ENCODE peak calls at places on chromosomes 6 and 20, in five cellular contexts. One of them, this sample, is unnamed. For H3K4me1, the result is how much of the 10 kb centered on the place peaks cover.

GRCh38 chr6:90103056-90103793 is 193.4 kb downstream of the BACH2 start:
- DNase-seq in H9: no peak
- DNase-seq in trophoblast cell: no peak
- DNase-seq in neuronal stem cell: no peak
- DNase-seq in H1: no peak
- DNase-seq in this sample: peak

GRCh38 chr20:63969851-63970713 is at the start of gene ZNF512B:
- DNase-seq in neuronal stem cell: no peak
- DNase-seq in H9: peak
- DNase-seq in H1: peak
- DNase-seq in trophoblast cell: no peak
- DNase-seq in this sample: peak

GRCh38 chr20:40812415-40813212 is 123.6 kb upstream of the MAFB start:
- DNase-seq in neuronal stem cell: no peak
- DNase-seq in trophoblast cell: no peak
- DNase-seq in H1: no peak
- DNase-seq in H9: peak
- DNase-seq in this sample: no peak

GRCh38 chr20:46953596-46953995 is 59.0 kb downstream of the EYA2 start:
- DNase-seq in trophoblast cell: no peak
- DNase-seq in H1: no peak
- DNase-seq in neuronal stem cell: no peak
- DNase-seq in H9: no peak
- DNase-seq in this sample: no peak

GRCh38 chr6:132666118-132666517 is 7.1 kb upstream of the TAAR1 start:
- DNase-seq in neuronal stem cell: no peak
- DNase-seq in H1: no peak
- DNase-seq in H9: no peak
- DNase-seq in trophoblast cell: peak
- DNase-seq in this sample: no peak

GRCh38 chr6:149095842-149096241 is 221.7 kb upstream of the TAB2 start:
- DNase-seq in trophoblast cell: no peak
- DNase-seq in H1: no peak
- DNase-seq in H9: no peak
- DNase-seq in neuronal stem cell: no peak
- DNase-seq in this sample: no peak

GRCh38 chr6:16698988-16699868 is 62.0 kb downstream of the ATXN1 start:
- DNase-seq in H1: no peak
- DNase-seq in trophoblast cell: no peak
- DNase-seq in neuronal stem cell: no peak
- DNase-seq in H9: no peak
- DNase-seq in this sample: peak

GRCh38 chr20:16476032-16476431 is 97.2 kb downstream of the KIF16B start:
- DNase-seq in H1: no peak
- DNase-seq in trophoblast cell: no peak
- DNase-seq in H9: no peak
- DNase-seq in neuronal stem cell: peak
- DNase-seq in this sample: peak

GRCh38 chr6:27303613-27304272 is 8.3 kb downstream of the POM121L2 start:
- DNase-seq in H9: no peak
- DNase-seq in neuronal stem cell: no peak
- DNase-seq in trophoblast cell: no peak
- DNase-seq in H1: no peak
- DNase-seq in this sample: no peak

GRCh38 chr6:169254456-169255316 is 1.0 kb upstream of the THBS2 start:
- DNase-seq in neuronal stem cell: no peak
- DNase-seq in trophoblast cell: no peak
- DNase-seq in H9: no peak
- DNase-seq in H1: no peak
- DNase-seq in this sample: no peak

GRCh38 chr6:169256061-169256460 is 2.4 kb upstream of the THBS2 start:
- DNase-seq in neuronal stem cell: no peak
- DNase-seq in H9: no peak
- DNase-seq in H1: no peak
- DNase-seq in trophoblast cell: no peak
- DNase-seq in this sample: no peak

GRCh38 chr6:169255643-169256042 is 2.0 kb upstream of the THBS2 start:
- DNase-seq in H1: no peak
- DNase-seq in neuronal stem cell: no peak
- DNase-seq in H9: no peak
- DNase-seq in trophoblast cell: no peak
- DNase-seq in this sample: no peak

GRCh38 chr6:169253745-169254238 is at the start of gene THBS2:
- DNase-seq in H9: no peak
- DNase-seq in trophoblast cell: no peak
- DNase-seq in neuronal stem cell: peak
- DNase-seq in H1: peak
- DNase-seq in this sample: peak

DNA sequence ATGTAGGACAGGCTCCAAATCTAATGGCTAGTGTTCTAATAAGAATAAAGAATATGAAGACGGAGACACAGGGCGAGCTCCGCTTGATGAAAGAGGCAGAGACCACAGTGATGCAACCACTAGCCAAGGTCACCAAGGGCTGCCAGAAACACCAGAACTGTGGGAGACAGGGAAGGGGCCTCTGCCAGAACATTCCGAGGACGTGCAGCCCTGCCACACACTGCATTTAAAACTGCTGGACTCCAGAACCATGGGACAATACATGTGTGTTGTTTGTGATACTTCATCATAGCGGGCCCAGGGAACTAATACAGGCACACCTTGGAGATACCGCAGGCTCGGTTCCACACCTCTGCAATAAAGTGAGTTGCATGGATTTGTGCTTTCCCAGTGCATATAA is 2.9 kb upstream of the THBS2 start:
- DNase-seq in H9: no peak
- DNase-seq in neuronal stem cell: no peak
- DNase-seq in H1: no peak
- DNase-seq in trophoblast cell: no peak
- DNase-seq in this sample: no peak
- H2BK12ac ChIP-seq in H9: no peak
- H2BK12ac ChIP-seq in neuronal stem cell: no peak
- H2BK12ac ChIP-seq in H1: no peak
- H2BK12ac ChIP-seq in trophoblast cell: no peak
- H2BK12ac ChIP-seq in this sample: no peak

DNA sequence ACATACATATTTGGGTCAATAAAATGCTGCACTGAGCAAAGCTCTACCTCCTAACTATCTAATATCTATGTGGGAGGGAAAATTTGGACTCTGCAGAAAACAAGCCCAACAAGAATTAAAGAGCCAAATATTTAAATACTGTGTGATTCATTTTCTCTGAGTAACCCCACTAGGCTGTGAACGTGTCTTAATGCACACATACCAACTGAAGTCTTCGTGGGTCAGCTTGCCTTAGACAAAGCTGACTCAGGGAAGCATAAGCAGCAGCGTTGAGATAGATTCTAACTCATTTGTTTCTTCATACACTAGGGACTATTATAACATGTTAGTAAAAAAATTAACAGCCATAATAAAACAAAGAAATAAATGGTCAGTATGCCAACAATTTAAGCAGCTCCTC is 114.3 kb downstream of the GJA1 start:
- DNase-seq in neuronal stem cell: no peak
- DNase-seq in trophoblast cell: peak
- DNase-seq in H9: no peak
- DNase-seq in H1: no peak
- DNase-seq in this sample: peak
- H3K4me1 ChIP-seq in neuronal stem cell: under half
- H3K4me1 ChIP-seq in trophoblast cell: under half
- H3K4me1 ChIP-seq in H9: under half
- H3K4me1 ChIP-seq in H1: under half
- H3K4me1 ChIP-seq in this sample: under half

DNA sequence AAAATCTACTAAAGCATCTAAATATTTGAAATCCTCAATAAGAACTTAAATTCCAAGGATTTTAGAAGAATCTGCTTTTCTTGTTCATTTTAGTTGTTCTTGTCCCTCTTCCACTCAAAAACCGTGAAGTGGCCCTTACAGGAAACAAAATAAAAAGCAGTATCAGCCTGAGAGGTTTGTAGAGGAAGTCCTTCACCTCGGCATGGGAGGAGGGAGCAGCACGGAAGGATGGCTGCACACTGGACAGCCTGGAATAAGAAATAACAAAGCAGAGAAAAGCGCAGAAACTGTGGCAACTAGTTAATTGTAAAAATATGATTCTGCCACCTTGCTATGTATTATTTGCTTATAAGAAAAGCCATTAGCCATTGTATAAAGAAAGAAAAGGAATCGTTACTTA is 46.1 kb downstream of the RALGAPA2 start:
- DNase-seq in trophoblast cell: no peak
- DNase-seq in neuronal stem cell: no peak
- DNase-seq in H9: no peak
- DNase-seq in H1: no peak
- DNase-seq in this sample: no peak
- H2BK12ac ChIP-seq in trophoblast cell: no peak
- H2BK12ac ChIP-seq in neuronal stem cell: no peak
- H2BK12ac ChIP-seq in H9: no peak
- H2BK12ac ChIP-seq in H1: no peak
- H2BK12ac ChIP-seq in this sample: no peak

DNA sequence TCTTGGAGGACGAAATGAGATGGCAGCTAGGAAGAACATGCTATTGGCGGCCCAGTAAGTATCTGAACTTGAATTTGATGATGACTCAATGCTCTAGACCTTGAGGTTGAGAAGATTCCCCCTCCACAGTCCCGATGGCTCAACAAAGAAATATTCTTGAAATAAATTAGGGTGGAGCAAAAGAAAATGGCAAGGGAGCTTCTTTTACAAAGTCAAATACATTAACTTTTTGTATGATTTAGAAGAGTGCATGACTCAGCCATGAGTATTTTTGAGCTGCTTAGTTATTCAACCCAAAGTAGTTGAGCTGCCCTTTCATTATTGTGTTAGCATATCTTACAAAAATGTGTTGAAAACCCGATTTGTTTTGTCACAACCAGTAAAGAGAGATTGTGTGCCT is 7.6 kb downstream of the TFAP2C start:
- DNase-seq in neuronal stem cell: no peak
- DNase-seq in trophoblast cell: no peak
- DNase-seq in H1: no peak
- DNase-seq in H9: no peak
- DNase-seq in this sample: peak
- H3K4me1 ChIP-seq in neuronal stem cell: under half
- H3K4me1 ChIP-seq in trophoblast cell: under half
- H3K4me1 ChIP-seq in H1: under half
- H3K4me1 ChIP-seq in H9: under half
- H3K4me1 ChIP-seq in this sample: under half

GRCh38 chr6:129186988-129187387 is 304.1 kb downstream of the LAMA2 start:
- DNase-seq in neuronal stem cell: no peak
- DNase-seq in trophoblast cell: peak
- DNase-seq in H9: no peak
- DNase-seq in H1: no peak
- DNase-seq in this sample: peak
- H2BK12ac ChIP-seq in neuronal stem cell: no peak
- H2BK12ac ChIP-seq in trophoblast cell: no peak
- H2BK12ac ChIP-seq in H9: no peak
- H2BK12ac ChIP-seq in H1: no peak
- H2BK12ac ChIP-seq in this sample: no peak

DNA sequence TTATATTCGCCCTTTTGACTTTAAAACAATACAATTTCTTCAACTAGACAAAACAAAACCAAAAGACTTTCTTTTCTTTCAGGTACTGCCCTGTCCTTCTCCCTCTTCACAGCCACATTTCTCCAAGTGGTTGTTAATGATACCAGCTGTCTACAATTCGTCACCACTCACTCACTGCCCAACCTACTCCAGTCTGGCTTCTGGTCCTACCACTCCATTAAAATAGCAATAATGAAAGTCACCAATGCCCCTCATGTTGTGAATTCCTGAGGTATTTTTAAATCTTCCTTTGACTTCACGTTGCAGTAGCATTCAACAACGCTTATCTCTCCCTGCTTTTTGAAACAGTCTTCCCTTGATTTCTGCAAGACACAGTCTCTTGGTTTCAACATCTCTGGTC is 11.6 kb upstream of the MAN1A1 start:
- DNase-seq in H9: no peak
- DNase-seq in trophoblast cell: peak
- DNase-seq in neuronal stem cell: no peak
- DNase-seq in H1: no peak
- DNase-seq in this sample: no peak
- H3K4me1 ChIP-seq in H9: under half
- H3K4me1 ChIP-seq in trophoblast cell: under half
- H3K4me1 ChIP-seq in neuronal stem cell: under half
- H3K4me1 ChIP-seq in H1: under half
- H3K4me1 ChIP-seq in this sample: under half

GRCh38 chr20:53297154-53297529 is 296.5 kb downstream of the ZNF217 start:
- DNase-seq in neuronal stem cell: no peak
- DNase-seq in H9: no peak
- DNase-seq in trophoblast cell: no peak
- DNase-seq in H1: no peak
- DNase-seq in this sample: no peak
- H2BK12ac ChIP-seq in neuronal stem cell: no peak
- H2BK12ac ChIP-seq in H9: no peak
- H2BK12ac ChIP-seq in trophoblast cell: no peak
- H2BK12ac ChIP-seq in H1: no peak
- H2BK12ac ChIP-seq in this sample: no peak

DNA sequence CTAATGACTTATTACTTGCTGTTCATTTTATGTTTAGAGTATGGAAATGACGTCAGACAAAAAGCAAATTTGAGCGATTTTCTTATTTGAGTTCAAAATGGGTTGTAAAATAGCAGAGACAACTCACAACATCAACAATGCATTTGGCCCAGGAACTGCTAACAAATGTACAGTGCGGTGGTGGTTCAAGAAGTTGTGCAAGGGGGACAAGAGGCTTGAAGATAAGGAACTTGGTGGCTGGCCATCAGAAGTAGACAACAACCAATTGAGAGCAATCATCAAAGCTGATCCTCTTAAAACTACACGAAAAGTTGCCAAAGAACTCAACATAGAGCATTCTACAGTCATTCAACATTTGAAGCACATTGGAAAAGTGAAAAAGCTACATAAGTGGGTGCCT is 43.8 kb downstream of the REV3L start:
- DNase-seq in H9: no peak
- DNase-seq in neuronal stem cell: no peak
- DNase-seq in H1: no peak
- DNase-seq in trophoblast cell: no peak
- DNase-seq in this sample: no peak
- H3K4me1 ChIP-seq in H9: under half
- H3K4me1 ChIP-seq in neuronal stem cell: under half
- H3K4me1 ChIP-seq in H1: under half
- H3K4me1 ChIP-seq in trophoblast cell: under half
- H3K4me1 ChIP-seq in this sample: under half

This sample was measured in mesenchymal stem cell.